ENCODE peak calls at places on chromosomes 3 and 15, in five cellular contexts. Y, M, G, A and S are unnamed samples.
A peak's percentile ranks its signal among the peaks of the same experiment; 100 is the strongest.

GRCh38 chr15:78872155-78872971 is at the start of gene MORF4L1:
- DNase-seq in M (peak; percentile 94), Y (peak; percentile 95), G (peak; percentile 97), A (peak; percentile 93), S (peak; percentile 99)

GRCh38 chr3:157713101-157713500 is 209.9 kb upstream of the VEPH1 start:
- DNase-seq in M (no peak), Y (no peak), G (no peak), A (no peak), S (no peak)

GRCh38 chr3:123621510-123622189 is 36.8 kb upstream of the HACD2 start:
- DNase-seq in A (peak; percentile 79), Y (no peak), G (no peak), M (no peak), S (no peak)

GRCh38 chr3:170470063-170471006 is 51.7 kb downstream of the CLDN11 start:
- DNase-seq in Y (no peak), A (no peak), G (peak; percentile 26), M (peak; percentile 59), S (no peak)

GRCh38 chr3:140128217-140129137 is 193.5 kb downstream of the CLSTN2 start:
- DNase-seq in G (peak; percentile 78), M (no peak), Y (peak; percentile 9), A (peak; percentile 50), S (peak; percentile 79)

GRCh38 chr3:1183320-1184048 is 90.7 kb downstream of the CNTN6 start:
- DNase-seq in A (no peak), G (no peak), Y (no peak), M (no peak), S (no peak)

GRCh38 chr3:9676780-9677179 is 26.9 kb upstream of the CPNE9 start:
- DNase-seq in Y (no peak), A (no peak), G (no peak), M (peak; percentile 16), S (no peak)

GRCh38 chr15:49315543-49315942 is 107.5 kb upstream of the FGF7 start:
- DNase-seq in G (no peak), Y (no peak), A (no peak), M (no peak), S (peak; percentile 55)

GRCh38 chr15:50906954-50907865 is 1.3 kb upstream of the AP4E1 start:
- DNase-seq in G (no peak), M (peak; percentile 30), A (peak; percentile 25), Y (no peak), S (no peak)

GRCh38 chr15:52464478-52464877 is 64.2 kb downstream of the MYO5A start:
- DNase-seq in G (no peak), M (no peak), A (no peak), Y (no peak), S (no peak)

GRCh38 chr15:61086756-61087155 is 142.3 kb downstream of the RORA start:
- DNase-seq in A (no peak), M (no peak), Y (no peak), G (no peak), S (no peak)

GRCh38 chr3:126364130-126364695 is 7.0 kb upstream of the KLF15 start:
- DNase-seq in M (no peak), G (no peak), A (no peak), Y (no peak), S (no peak)

GRCh38 chr3:55160241-55160877 is 232.5 kb upstream of the LRTM1 start:
- DNase-seq in A (peak; percentile 76), Y (no peak), M (peak; percentile 100), G (no peak), S (no peak)

GRCh38 chr3:36944012-36944640 is 728 bp downstream of the TRANK1 start:
- DNase-seq in G (no peak), A (peak; percentile 48), M (peak; percentile 70), Y (peak; percentile 54), S (peak; percentile 68)

GRCh38 chr3:170361711-170362110 is 4.2 kb downstream of the SKIL start:
- DNase-seq in G (no peak), M (no peak), Y (no peak), A (no peak), S (no peak)

GRCh38 chr3:69542265-69543079 is 156.6 kb upstream of the FRMD4B start:
- DNase-seq in M (peak; percentile 2), A (no peak), Y (peak; percentile 74), G (peak; percentile 77), S (peak; percentile 81)

GRCh38 chr3:38038447-38038911 is 529 bp upstream of the DLEC1 start:
- DNase-seq in A (no peak), M (no peak), G (no peak), Y (no peak), S (no peak)

GRCh38 chr15:86494475-86494874 is 414.8 kb downstream of the AGBL1 start:
- DNase-seq in M (no peak), G (no peak), A (no peak), Y (no peak), S (no peak)

DNA sequence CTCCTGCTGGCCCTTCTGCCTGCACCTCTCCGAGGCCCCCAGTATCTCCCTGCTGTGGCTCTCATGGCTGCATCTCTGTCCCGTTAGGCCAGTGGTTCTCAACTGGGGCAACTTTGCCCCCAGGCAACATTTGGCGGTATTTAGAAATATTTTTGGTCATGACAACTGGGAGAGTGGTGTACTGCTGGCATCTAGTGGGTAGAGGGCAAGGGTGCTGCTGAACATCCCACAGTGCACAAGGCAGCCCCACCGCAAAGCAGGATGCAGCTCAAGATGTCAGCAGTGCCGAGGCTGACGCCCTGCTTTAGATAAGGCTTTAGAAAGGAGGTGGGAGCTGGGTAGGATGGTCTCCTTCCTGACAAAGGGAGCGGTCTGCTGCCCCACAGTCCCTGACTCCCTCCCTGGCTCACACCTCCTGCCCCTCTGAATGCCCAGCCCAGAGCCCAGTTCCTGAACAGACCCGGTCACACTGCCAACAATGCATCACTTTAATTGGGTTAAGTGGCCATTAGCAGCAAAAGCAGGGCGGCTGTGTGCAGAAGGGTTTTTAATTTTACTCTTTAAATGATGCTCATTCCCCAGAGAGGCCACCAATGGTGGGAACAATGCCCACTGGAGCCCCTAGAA is 68.8 kb upstream of the TMEM115 start:
- DNase-seq in Y (no peak), A (no peak), G (no peak), M (no peak), S (no peak)
- H2BK12ac ChIP-seq in Y (no peak overlapping the region), A (no peak overlapping the region), G (no peak overlapping the region), M (peak overlapping the region; percentile 45), S (no peak overlapping the region)

DNA sequence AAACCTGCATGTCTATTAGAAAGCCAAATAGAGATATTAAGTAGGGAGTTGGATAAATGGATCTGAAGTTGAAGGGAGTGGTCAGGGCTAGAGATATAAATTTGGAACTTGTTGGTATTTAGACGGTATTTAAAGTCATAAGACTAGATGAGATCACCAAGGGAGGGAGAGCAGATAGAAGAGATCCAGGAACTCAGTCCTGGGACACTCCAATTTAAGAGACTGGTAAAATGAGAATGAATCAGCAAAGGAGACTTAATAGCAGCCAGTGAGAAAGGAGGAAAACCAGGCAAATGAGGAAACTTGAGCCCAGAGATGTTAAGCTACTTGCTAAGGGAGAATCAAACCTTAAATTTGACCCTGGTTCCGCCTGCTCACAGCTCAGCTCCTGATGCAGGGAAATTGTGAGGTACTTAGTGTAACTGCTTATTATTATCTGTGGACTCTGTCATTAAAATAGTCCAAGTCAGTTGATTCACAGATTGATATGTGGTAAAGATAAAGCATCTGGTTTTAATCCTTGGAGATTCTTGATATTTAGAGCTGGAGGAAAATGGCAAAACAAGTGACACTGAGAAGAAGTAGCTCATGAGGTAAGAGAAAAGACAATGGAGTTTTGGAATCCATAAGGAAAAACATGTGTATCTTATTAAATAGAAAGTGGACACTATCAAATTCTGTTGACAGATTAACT is 35.7 kb downstream of the ABI3BP start:
- DNase-seq in G (no peak), M (no peak), Y (no peak), A (no peak), S (no peak)
- H2BK12ac ChIP-seq in G (no peak overlapping the region), M (no peak overlapping the region), Y (no peak overlapping the region), A (no peak overlapping the region), S (no peak overlapping the region)

GRCh38 chr15:56460947-56461346 is 4.0 kb downstream of the MNS1 start:
- DNase-seq in M (no peak), Y (no peak), A (no peak), G (no peak), S (no peak)
- H2BK12ac ChIP-seq in M (no peak overlapping the region), Y (no peak overlapping the region), A (no peak overlapping the region), G (no peak overlapping the region), S (no peak overlapping the region)

GRCh38 chr3:62670351-62670750 is 204.9 kb downstream of the CADPS start:
- DNase-seq in Y (no peak), M (no peak), G (no peak), A (no peak), S (no peak)
- H2BK12ac ChIP-seq in Y (no peak overlapping the region), M (no peak overlapping the region), G (no peak overlapping the region), A (no peak overlapping the region), S (no peak overlapping the region)

GRCh38 chr3:74269689-74270088 is 344.8 kb downstream of the CNTN3 start:
- DNase-seq in A (no peak), M (no peak), Y (no peak), G (no peak), S (no peak)

GRCh38 chr3:74267126-74267525 is 347.3 kb downstream of the CNTN3 start:
- DNase-seq in Y (no peak), M (peak; percentile 15), A (peak; percentile 11), G (no peak), S (no peak)

GRCh38 chr3:74267583-74268184 is 346.8 kb downstream of the CNTN3 start:
- DNase-seq in G (no peak), Y (peak; percentile 46), A (peak; percentile 76), M (peak; percentile 51), S (peak; percentile 52)

GRCh38 chr3:74271541-74271940 is 342.9 kb downstream of the CNTN3 start:
- DNase-seq in Y (no peak), G (no peak), M (no peak), A (no peak), S (no peak)

DNA sequence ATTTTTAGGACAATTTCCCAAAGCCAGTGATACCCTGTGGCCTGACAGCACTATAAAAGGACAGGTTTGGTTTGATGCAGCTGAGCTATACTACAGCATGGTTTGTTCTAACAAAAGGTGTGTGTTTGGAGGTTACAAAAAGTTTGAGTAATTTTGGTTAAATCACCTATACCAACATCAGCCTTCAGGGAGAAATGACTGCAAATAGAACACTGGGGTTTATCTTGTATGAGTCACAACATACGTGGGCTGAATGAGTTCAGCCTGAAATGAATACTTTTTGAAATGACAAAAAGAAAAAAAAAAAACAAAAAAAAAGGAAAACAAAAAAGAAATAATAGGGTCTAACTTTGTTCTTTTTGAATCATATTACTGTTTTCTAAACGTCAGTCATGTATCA is 345.7 kb downstream of the CNTN3 start:
- DNase-seq in Y (no peak), A (no peak), M (no peak), G (no peak), S (no peak)
- H2BK12ac ChIP-seq in Y (no peak overlapping the region), A (no peak overlapping the region), M (no peak overlapping the region), G (no peak overlapping the region), S (no peak overlapping the region)